ENCODE peak calls at places on chromosome 1, in seven cellular contexts. P, J, Z, K, X, Y and V are unnamed samples.

GRCh38 chr1:63746129-63746864 is 27.5 kb upstream of the ROR1 start:
- DNase-seq in P (no peak), J (no peak), Z (no peak), K (no peak), X (no peak), Y (no peak), V (no peak)

GRCh38 chr1:109564189-109564878 is 15.9 kb downstream of the GNAI3 start:
- DNase-seq in P (no peak), J (no peak), Z (no peak), K (no peak), X (no peak), Y (no peak), V (no peak)

GRCh38 chr1:239943761-239944160 is 147.9 kb upstream of the FMN2 start:
- DNase-seq in P (no peak), J (no peak), Z (no peak), K (no peak), X (no peak), Y (no peak), V (no peak)

GRCh38 chr1:198220428-198220827 is 63.6 kb downstream of the NEK7 start:
- DNase-seq in P (no peak), J (no peak), Z (no peak), K (no peak), X (no peak), Y (no peak), V (no peak)

GRCh38 chr1:67572594-67573221 is 112.3 kb upstream of the GADD45A start:
- DNase-seq in P (no peak), J (no peak), Z (no peak), K (no peak), X (no peak), Y (peak; percentile 67), V (peak; percentile 95)

GRCh38 chr1:32871364-32872188 is 864 bp upstream of the FNDC5 start:
- DNase-seq in P (no peak), J (no peak), Z (no peak), K (no peak), X (no peak), Y (peak; percentile 47), V (no peak)

GRCh38 chr1:228150458-228151169 is 884 bp downstream of the GJC2 start:
- DNase-seq in P (no peak), J (no peak), Z (peak; percentile 92), K (no peak), X (peak; percentile 95), Y (peak; percentile 79), V (peak; percentile 13)

GRCh38 chr1:45400049-45400448 is 59.8 kb upstream of the MUTYH start:
- DNase-seq in P (no peak), J (peak; percentile 7), Z (no peak), K (no peak), X (no peak), Y (no peak), V (no peak)

GRCh38 chr1:53732912-53733317 is 6.0 kb downstream of the GLIS1 start:
- DNase-seq in P (no peak), J (no peak), Z (no peak), K (no peak), X (no peak), Y (no peak), V (no peak)

DNA sequence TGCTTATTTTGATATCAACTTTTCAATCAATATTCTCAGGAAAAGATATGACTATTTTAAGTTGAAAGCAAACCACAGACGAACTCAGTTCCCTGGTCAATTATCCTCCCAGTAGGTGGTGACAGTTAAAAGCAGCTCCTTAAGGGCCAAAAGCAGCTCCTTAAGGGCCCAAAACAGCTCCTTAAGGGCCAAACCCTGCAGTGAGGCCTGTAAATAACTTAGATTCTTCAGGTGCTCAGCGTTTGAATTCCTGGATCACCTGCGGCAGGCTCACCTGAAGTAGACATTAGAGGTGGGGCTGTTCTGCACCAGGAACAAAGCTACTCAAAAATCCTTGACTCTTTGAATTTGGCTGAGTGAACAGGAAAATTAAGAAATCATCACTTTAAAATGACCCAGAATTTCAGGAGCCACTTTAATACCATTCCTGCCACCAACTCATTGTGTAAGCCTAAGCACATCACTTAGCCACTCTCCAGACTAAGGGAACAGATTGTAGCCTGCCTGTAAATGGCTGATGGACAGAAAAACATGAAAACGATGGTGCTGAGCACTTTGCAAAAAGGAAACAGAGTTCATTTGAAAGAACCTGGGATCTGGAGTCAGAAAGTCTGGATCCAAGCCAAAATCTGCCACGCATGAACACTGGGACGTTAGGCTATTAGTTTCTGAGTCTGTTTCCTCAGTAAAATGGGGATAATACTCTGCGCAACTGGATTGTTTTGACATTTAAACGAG is 126.9 kb downstream of the LRIG2 start:
- DNase-seq in P (no peak), J (peak; percentile 31), Z (no peak), K (no peak), X (no peak), Y (no peak), V (no peak)
- TF ChIP-seq POLR2A in P (no peak), J (no peak), Z (no peak), K (no peak), X (no peak), Y (no peak), V (no peak)

GRCh38 chr1:8153961-8154360 is 127.9 kb upstream of the ERRFI1 start:
- DNase-seq in P (no peak), J (no peak), Z (no peak), K (no peak), X (no peak), Y (no peak), V (no peak)

GRCh38 chr1:8151647-8152046 is 125.5 kb upstream of the ERRFI1 start:
- DNase-seq in P (no peak), J (no peak), Z (no peak), K (no peak), X (no peak), Y (no peak), V (no peak)

GRCh38 chr1:8155528-8156186 is 129.5 kb upstream of the ERRFI1 start:
- DNase-seq in P (no peak), J (no peak), Z (no peak), K (no peak), X (no peak), Y (no peak), V (no peak)

GRCh38 chr1:8154621-8155052 is 128.5 kb upstream of the ERRFI1 start:
- DNase-seq in P (peak; percentile 69), J (no peak), Z (no peak), K (peak; percentile 36), X (no peak), Y (no peak), V (no peak)

DNA sequence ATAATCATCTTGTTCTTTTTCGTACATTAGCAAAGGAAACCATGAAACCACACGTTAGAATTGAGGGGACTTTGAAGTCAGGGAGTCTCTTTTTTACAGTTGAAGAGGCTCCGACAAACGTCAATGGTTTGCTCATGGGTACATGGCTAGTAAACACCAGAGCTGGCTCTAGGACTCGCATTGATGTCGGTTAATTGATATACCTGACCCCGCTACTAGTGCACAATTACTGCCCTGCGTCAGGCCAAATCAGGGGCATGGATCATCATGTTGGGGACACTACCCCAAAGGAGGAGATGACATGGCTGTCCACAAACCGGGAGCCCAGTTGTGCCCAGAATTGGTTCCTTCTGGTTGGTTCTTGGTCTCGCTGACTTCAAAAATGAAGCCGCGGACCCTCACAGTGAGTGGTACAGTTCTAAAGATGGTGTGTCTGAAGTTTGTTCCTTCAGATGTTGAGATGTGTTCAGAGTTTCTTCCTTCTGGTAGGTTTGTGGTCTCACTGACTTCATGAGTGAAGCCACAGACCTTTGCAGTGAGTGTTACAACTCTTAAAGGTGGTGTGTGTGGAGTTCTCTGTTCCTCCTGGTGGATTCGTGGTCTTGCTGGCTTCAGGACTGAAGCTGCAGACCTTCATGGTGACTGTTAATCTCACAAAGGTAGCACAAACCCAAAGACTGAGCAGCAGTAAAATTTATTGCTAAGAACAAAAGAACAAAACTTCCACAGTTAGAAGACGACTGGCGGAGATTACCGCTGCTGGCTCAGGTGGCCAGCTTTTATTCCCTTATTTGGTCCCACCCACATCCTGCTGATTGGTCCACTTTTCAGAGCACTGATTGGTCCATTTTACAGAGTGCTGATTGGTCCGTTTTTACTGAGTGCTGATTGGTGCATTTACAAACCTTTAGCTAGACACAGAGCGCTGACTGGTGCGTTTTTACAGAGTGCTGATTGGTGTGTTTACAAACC is 126.9 kb upstream of the ERRFI1 start:
- DNase-seq in P (no peak), J (no peak), Z (no peak), K (no peak), X (no peak), Y (no peak), V (no peak)
- H3K4me3 ChIP-seq in P (no peak overlapping the region), J (no peak overlapping the region), Z (no peak overlapping the region), K (no peak overlapping the region), X (no peak overlapping the region), Y (no peak overlapping the region), V (no peak overlapping the region)

GRCh38 chr1:23216771-23217420 is 406 bp downstream of the HTR1D start:
- DNase-seq in P (no peak), J (no peak), Z (no peak), K (no peak), X (no peak), Y (no peak), V (no peak)
- TF ChIP-seq POLR2A in P (no peak), J (no peak), Z (no peak), K (no peak), X (no peak), Y (no peak), V (no peak)

GRCh38 chr1:153921803-153922075 is 1.0 kb downstream of the GATAD2B start:
- DNase-seq in P (no peak), J (no peak), Z (no peak), K (no peak), X (no peak), Y (no peak), V (peak; percentile 14)

GRCh38 chr1:153921080-153921802 is 1.5 kb downstream of the GATAD2B start:
- DNase-seq in P (no peak), J (no peak), Z (no peak), K (no peak), X (no peak), Y (no peak), V (no peak)

GRCh38 chr1:153922076-153922837 is 515 bp downstream of the GATAD2B start:
- DNase-seq in P (peak; percentile 58), J (peak; percentile 31), Z (peak; percentile 53), K (peak; percentile 49), X (no peak), Y (peak; percentile 65), V (no peak)

GRCh38 chr1:153922838-153923652 is at the start of gene GATAD2B:
- DNase-seq in P (peak; percentile 99), J (peak; percentile 100), Z (peak; percentile 100), K (peak; percentile 98), X (peak; percentile 100), Y (peak; percentile 100), V (peak; percentile 100)

GRCh38 chr1:153919879-153920852 is 2.6 kb downstream of the GATAD2B start:
- DNase-seq in P (no peak), J (no peak), Z (no peak), K (no peak), X (no peak), Y (no peak), V (peak; percentile 6)
- H3K4me3 ChIP-seq in P (no peak overlapping the region), J (peak overlapping the region; percentile 8), Z (no peak overlapping the region), K (no peak overlapping the region), X (peak overlapping the region; percentile 75), Y (peak overlapping the region; percentile 78), V (no peak overlapping the region)

DNA sequence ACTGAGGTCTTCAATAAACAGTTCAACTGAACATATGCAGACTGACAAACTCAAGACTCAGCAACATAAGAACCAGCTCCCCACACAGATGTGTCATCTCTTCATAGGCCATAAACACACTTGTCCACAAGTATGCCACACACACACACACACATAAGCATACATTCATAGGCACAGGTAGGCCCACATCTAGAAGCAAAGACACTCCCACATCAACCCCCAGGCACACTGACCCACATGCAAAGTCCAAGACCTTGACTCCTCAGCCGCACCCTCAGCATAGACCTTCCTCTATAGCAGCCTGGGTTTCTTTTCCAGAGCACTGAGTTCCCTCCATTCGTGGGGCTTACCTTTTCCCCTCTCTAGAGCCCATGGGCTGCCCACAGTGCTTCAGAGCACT is 1.4 kb downstream of the LAD1 start:
- DNase-seq in P (no peak), J (no peak), Z (no peak), K (no peak), X (no peak), Y (no peak), V (no peak)
- TF ChIP-seq POLR2A in P (no peak), J (no peak), Z (no peak), K (no peak), X (no peak), Y (no peak), V (no peak)

GRCh38 chr1:246122071-246122470 is 385.0 kb downstream of the SMYD3 start:
- DNase-seq in P (no peak), J (no peak), Z (no peak), K (no peak), X (no peak), Y (no peak), V (no peak)
- H3K4me3 ChIP-seq in P (no peak overlapping the region), J (no peak overlapping the region), Z (no peak overlapping the region), K (no peak overlapping the region), X (no peak overlapping the region), Y (no peak overlapping the region), V (no peak overlapping the region)